ENCODE peak calls at places on chromosomes 12 and 14, in nine cellular contexts. One of them, this sample, is unnamed.

GRCh38 chr12:67893003-67893402 is 96.2 kb upstream of the IFNG-AS1 start:
- DNase-seq in Peyer's patch: no peak
- DNase-seq in GM23338: no peak
- DNase-seq in cardiac muscle cell: no peak
- DNase-seq in astrocyte: no peak
- DNase-seq in CD8-positive, alpha-beta memory T cell: no peak
- DNase-seq in adipocyte: peak
- DNase-seq in bronchial epithelial cell: no peak
- DNase-seq in aorta: no peak
- DNase-seq in this sample: no peak

GRCh38 chr12:87413784-87414183 is 615.4 kb downstream of the C12orf50 start:
- DNase-seq in Peyer's patch: no peak
- DNase-seq in GM23338: no peak
- DNase-seq in cardiac muscle cell: peak
- DNase-seq in astrocyte: peak
- DNase-seq in CD8-positive, alpha-beta memory T cell: no peak
- DNase-seq in adipocyte: peak
- DNase-seq in bronchial epithelial cell: no peak
- DNase-seq in aorta: no peak
- DNase-seq in this sample: peak

GRCh38 chr12:50862316-50862715 is 19.6 kb downstream of the TMPRSS12 start:
- DNase-seq in Peyer's patch: no peak
- DNase-seq in GM23338: no peak
- DNase-seq in cardiac muscle cell: no peak
- DNase-seq in astrocyte: peak
- DNase-seq in CD8-positive, alpha-beta memory T cell: no peak
- DNase-seq in adipocyte: peak
- DNase-seq in bronchial epithelial cell: peak
- DNase-seq in aorta: no peak
- DNase-seq in this sample: peak

GRCh38 chr12:119938049-119938667 is 50.9 kb upstream of the BICDL1 start:
- DNase-seq in Peyer's patch: peak
- DNase-seq in GM23338: peak
- DNase-seq in cardiac muscle cell: peak
- DNase-seq in astrocyte: peak
- DNase-seq in CD8-positive, alpha-beta memory T cell: peak
- DNase-seq in adipocyte: peak
- DNase-seq in bronchial epithelial cell: peak
- DNase-seq in aorta: peak
- DNase-seq in this sample: peak

GRCh38 chr12:131121705-131122405 is 168.1 kb downstream of the ADGRD1 start:
- DNase-seq in Peyer's patch: no peak
- DNase-seq in GM23338: no peak
- DNase-seq in cardiac muscle cell: no peak
- DNase-seq in astrocyte: no peak
- DNase-seq in CD8-positive, alpha-beta memory T cell: no peak
- DNase-seq in adipocyte: no peak
- DNase-seq in bronchial epithelial cell: no peak
- DNase-seq in aorta: no peak
- DNase-seq in this sample: no peak

GRCh38 chr14:51644215-51644969 is 7.3 kb upstream of the FRMD6 start:
- DNase-seq in Peyer's patch: no peak
- DNase-seq in GM23338: no peak
- DNase-seq in cardiac muscle cell: no peak
- DNase-seq in astrocyte: peak
- DNase-seq in CD8-positive, alpha-beta memory T cell: no peak
- DNase-seq in adipocyte: no peak
- DNase-seq in bronchial epithelial cell: no peak
- DNase-seq in aorta: no peak
- DNase-seq in this sample: no peak

GRCh38 chr12:50403001-50403440 is 2.3 kb downstream of the LARP4 start:
- DNase-seq in Peyer's patch: no peak
- DNase-seq in GM23338: no peak
- DNase-seq in cardiac muscle cell: no peak
- DNase-seq in astrocyte: no peak
- DNase-seq in CD8-positive, alpha-beta memory T cell: no peak
- DNase-seq in adipocyte: no peak
- DNase-seq in bronchial epithelial cell: no peak
- DNase-seq in aorta: no peak
- DNase-seq in this sample: no peak

GRCh38 chr12:65948320-65949008 is 124.2 kb downstream of the HMGA2 start:
- DNase-seq in Peyer's patch: no peak
- DNase-seq in GM23338: no peak
- DNase-seq in cardiac muscle cell: no peak
- DNase-seq in astrocyte: peak
- DNase-seq in CD8-positive, alpha-beta memory T cell: no peak
- DNase-seq in adipocyte: peak
- DNase-seq in bronchial epithelial cell: peak
- DNase-seq in aorta: peak
- DNase-seq in this sample: peak

GRCh38 chr12:101455685-101456084 is 19.5 kb upstream of the SPIC start:
- DNase-seq in Peyer's patch: no peak
- DNase-seq in GM23338: no peak
- DNase-seq in cardiac muscle cell: no peak
- DNase-seq in astrocyte: no peak
- DNase-seq in CD8-positive, alpha-beta memory T cell: no peak
- DNase-seq in adipocyte: no peak
- DNase-seq in bronchial epithelial cell: no peak
- DNase-seq in aorta: no peak
- DNase-seq in this sample: no peak

GRCh38 chr14:106044515-106044914 is 518.1 kb downstream of the TMEM121 start:
- DNase-seq in Peyer's patch: no peak
- DNase-seq in GM23338: no peak
- DNase-seq in cardiac muscle cell: no peak
- DNase-seq in astrocyte: no peak
- DNase-seq in CD8-positive, alpha-beta memory T cell: no peak
- DNase-seq in adipocyte: no peak
- DNase-seq in bronchial epithelial cell: no peak
- DNase-seq in aorta: no peak
- DNase-seq in this sample: no peak

GRCh38 chr14:72443991-72444431 is 449.9 kb downstream of the DPF3 start:
- DNase-seq in Peyer's patch: no peak
- DNase-seq in GM23338: no peak
- DNase-seq in cardiac muscle cell: no peak
- DNase-seq in astrocyte: no peak
- DNase-seq in CD8-positive, alpha-beta memory T cell: no peak
- DNase-seq in adipocyte: no peak
- DNase-seq in bronchial epithelial cell: no peak
- DNase-seq in aorta: no peak
- DNase-seq in this sample: no peak

GRCh38 chr12:97404549-97404948 is 58.1 kb upstream of the RMST start:
- DNase-seq in Peyer's patch: no peak
- DNase-seq in GM23338: peak
- DNase-seq in cardiac muscle cell: peak
- DNase-seq in astrocyte: peak
- DNase-seq in CD8-positive, alpha-beta memory T cell: no peak
- DNase-seq in adipocyte: peak
- DNase-seq in bronchial epithelial cell: peak
- DNase-seq in aorta: no peak
- DNase-seq in this sample: peak

GRCh38 chr12:119036878-119037493 is 55.6 kb downstream of the SRRM4 start:
- DNase-seq in Peyer's patch: no peak
- DNase-seq in GM23338: peak
- DNase-seq in cardiac muscle cell: peak
- DNase-seq in astrocyte: no peak
- DNase-seq in CD8-positive, alpha-beta memory T cell: no peak
- DNase-seq in adipocyte: no peak
- DNase-seq in bronchial epithelial cell: no peak
- DNase-seq in aorta: no peak
- DNase-seq in this sample: peak

DNA sequence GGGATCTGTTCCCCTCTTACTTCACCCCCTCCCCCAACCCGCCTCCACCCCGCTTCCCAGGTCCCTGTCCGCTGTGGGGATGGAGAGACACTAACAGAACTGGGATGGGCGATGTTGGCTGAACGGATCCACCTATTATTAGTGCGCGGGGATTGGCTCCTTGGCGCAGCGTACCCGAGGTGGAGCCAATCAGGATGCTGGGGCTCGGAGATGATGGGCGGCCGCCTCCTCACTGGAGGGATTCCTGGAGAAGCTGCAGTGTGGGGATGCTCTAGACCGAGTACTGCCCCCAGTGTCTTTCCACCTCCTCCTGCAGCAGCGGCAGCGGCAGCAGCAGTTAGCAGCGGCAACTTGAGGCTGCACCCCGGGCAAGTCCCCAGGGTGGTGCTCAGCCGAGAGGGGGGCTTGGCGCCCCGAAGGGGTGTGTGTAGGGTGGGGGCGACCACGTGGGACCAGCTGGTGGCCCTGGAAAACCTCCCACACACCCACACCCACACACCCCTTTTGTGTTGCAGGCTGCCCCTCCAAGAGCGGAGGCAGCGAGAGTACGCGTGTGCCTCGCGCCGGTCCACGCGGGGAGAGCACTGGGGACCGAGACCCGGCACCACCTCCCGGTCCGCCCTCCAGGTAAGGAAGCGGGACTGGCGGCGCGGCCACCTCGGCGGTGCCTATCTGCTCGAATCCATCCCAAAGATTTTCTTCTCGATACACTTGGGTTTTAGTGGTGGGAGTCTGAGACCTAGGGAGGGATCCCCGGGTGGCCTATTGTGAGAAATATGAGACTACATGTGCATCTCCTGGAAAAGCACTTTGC is at the start of gene SYT1:
- DNase-seq in Peyer's patch: peak
- DNase-seq in GM23338: peak
- DNase-seq in cardiac muscle cell: peak
- DNase-seq in astrocyte: peak
- DNase-seq in CD8-positive, alpha-beta memory T cell: no peak
- DNase-seq in adipocyte: peak
- DNase-seq in bronchial epithelial cell: peak
- DNase-seq in aorta: no peak
- DNase-seq in this sample: peak
- H3K4me3 ChIP-seq in Peyer's patch: peak
- H3K4me3 ChIP-seq in GM23338: peak
- H3K4me3 ChIP-seq in cardiac muscle cell: peak
- H3K4me3 ChIP-seq in astrocyte: peak
- H3K4me3 ChIP-seq in CD8-positive, alpha-beta memory T cell: no peak
- H3K4me3 ChIP-seq in adipocyte: peak
- H3K4me3 ChIP-seq in bronchial epithelial cell: peak
- H3K4me3 ChIP-seq in aorta: peak
- H3K4me3 ChIP-seq in this sample: peak

GRCh38 chr12:15336772-15337553 is 14.7 kb downstream of the PTPRO start:
- DNase-seq in Peyer's patch: no peak
- DNase-seq in GM23338: no peak
- DNase-seq in cardiac muscle cell: no peak
- DNase-seq in astrocyte: peak
- DNase-seq in CD8-positive, alpha-beta memory T cell: no peak
- DNase-seq in adipocyte: peak
- DNase-seq in bronchial epithelial cell: peak
- DNase-seq in aorta: no peak
- DNase-seq in this sample: peak
- H3K4me3 ChIP-seq in Peyer's patch: no peak
- H3K4me3 ChIP-seq in GM23338: no peak
- H3K4me3 ChIP-seq in cardiac muscle cell: no peak
- H3K4me3 ChIP-seq in astrocyte: peak
- H3K4me3 ChIP-seq in CD8-positive, alpha-beta memory T cell: no peak
- H3K4me3 ChIP-seq in adipocyte: peak
- H3K4me3 ChIP-seq in bronchial epithelial cell: no peak
- H3K4me3 ChIP-seq in aorta: no peak
- H3K4me3 ChIP-seq in this sample: no peak

GRCh38 chr14:96038920-96039632 is at the start of gene C14orf132:
- DNase-seq in Peyer's patch: peak
- DNase-seq in GM23338: peak
- DNase-seq in cardiac muscle cell: peak
- DNase-seq in astrocyte: peak
- DNase-seq in CD8-positive, alpha-beta memory T cell: no peak
- DNase-seq in adipocyte: peak
- DNase-seq in bronchial epithelial cell: peak
- DNase-seq in aorta: peak
- DNase-seq in this sample: peak

GRCh38 chr14:96039633-96040311 is 610 bp downstream of the C14orf132 start:
- DNase-seq in Peyer's patch: no peak
- DNase-seq in GM23338: peak
- DNase-seq in cardiac muscle cell: peak
- DNase-seq in astrocyte: peak
- DNase-seq in CD8-positive, alpha-beta memory T cell: no peak
- DNase-seq in adipocyte: peak
- DNase-seq in bronchial epithelial cell: no peak
- DNase-seq in aorta: peak
- DNase-seq in this sample: peak

GRCh38 chr14:96040836-96041371 is 1.7 kb downstream of the C14orf132 start:
- DNase-seq in Peyer's patch: no peak
- DNase-seq in GM23338: no peak
- DNase-seq in cardiac muscle cell: no peak
- DNase-seq in astrocyte: peak
- DNase-seq in CD8-positive, alpha-beta memory T cell: no peak
- DNase-seq in adipocyte: peak
- DNase-seq in bronchial epithelial cell: no peak
- DNase-seq in aorta: no peak
- DNase-seq in this sample: peak

GRCh38 chr14:96038558-96038919 is 623 bp upstream of the C14orf132 start:
- DNase-seq in Peyer's patch: no peak
- DNase-seq in GM23338: peak
- DNase-seq in cardiac muscle cell: no peak
- DNase-seq in astrocyte: no peak
- DNase-seq in CD8-positive, alpha-beta memory T cell: no peak
- DNase-seq in adipocyte: no peak
- DNase-seq in bronchial epithelial cell: peak
- DNase-seq in aorta: no peak
- DNase-seq in this sample: no peak

DNA sequence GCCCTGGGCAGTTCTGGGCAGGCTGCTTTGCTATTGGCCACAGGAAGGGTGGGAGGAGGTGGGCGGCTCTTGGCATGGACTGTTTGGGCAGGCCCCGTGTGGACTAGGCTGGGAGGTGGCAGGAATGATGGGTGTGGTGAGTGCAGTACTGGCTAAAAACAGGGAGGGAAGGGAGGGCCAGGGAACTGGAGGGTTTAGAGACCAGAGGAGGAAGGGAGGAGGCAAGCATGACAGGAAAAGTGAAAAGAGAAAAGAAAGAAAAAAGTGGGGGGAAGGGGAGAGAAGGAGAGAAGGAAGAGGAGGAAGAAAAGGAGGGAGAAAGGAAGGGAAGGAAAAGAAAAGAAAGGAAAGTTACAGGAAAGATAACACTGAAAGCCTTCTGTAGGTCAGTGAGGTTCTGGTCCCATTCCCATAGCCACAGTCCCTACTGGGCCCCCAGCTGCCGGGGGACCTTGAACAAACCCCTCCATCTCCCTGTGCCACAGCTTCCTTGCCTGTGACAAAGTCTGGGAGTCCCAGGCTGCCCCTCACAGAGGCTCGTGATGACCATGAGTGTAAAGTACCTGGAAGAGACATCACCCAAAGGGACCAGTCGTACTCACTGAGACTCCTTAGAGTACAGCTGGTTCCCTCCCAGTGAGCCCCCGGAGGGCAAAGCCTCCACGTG is 1.1 kb upstream of the C14orf132 start:
- DNase-seq in Peyer's patch: no peak
- DNase-seq in GM23338: peak
- DNase-seq in cardiac muscle cell: no peak
- DNase-seq in astrocyte: no peak
- DNase-seq in CD8-positive, alpha-beta memory T cell: no peak
- DNase-seq in adipocyte: peak
- DNase-seq in bronchial epithelial cell: peak
- DNase-seq in aorta: peak
- DNase-seq in this sample: peak
- H3K4me3 ChIP-seq in Peyer's patch: no peak
- H3K4me3 ChIP-seq in GM23338: peak
- H3K4me3 ChIP-seq in cardiac muscle cell: no peak
- H3K4me3 ChIP-seq in astrocyte: peak
- H3K4me3 ChIP-seq in CD8-positive, alpha-beta memory T cell: no peak
- H3K4me3 ChIP-seq in adipocyte: no peak
- H3K4me3 ChIP-seq in bronchial epithelial cell: no peak
- H3K4me3 ChIP-seq in aorta: no peak
- H3K4me3 ChIP-seq in this sample: no peak

GRCh38 chr14:34060747-34061050 is 109.8 kb upstream of the EGLN3 start:
- DNase-seq in Peyer's patch: no peak
- DNase-seq in GM23338: no peak
- DNase-seq in cardiac muscle cell: peak
- DNase-seq in astrocyte: no peak
- DNase-seq in CD8-positive, alpha-beta memory T cell: no peak
- DNase-seq in adipocyte: no peak
- DNase-seq in bronchial epithelial cell: no peak
- DNase-seq in aorta: no peak
- DNase-seq in this sample: no peak
- H3K4me3 ChIP-seq in Peyer's patch: peak
- H3K4me3 ChIP-seq in GM23338: peak
- H3K4me3 ChIP-seq in cardiac muscle cell: peak
- H3K4me3 ChIP-seq in astrocyte: peak
- H3K4me3 ChIP-seq in CD8-positive, alpha-beta memory T cell: peak
- H3K4me3 ChIP-seq in adipocyte: peak
- H3K4me3 ChIP-seq in bronchial epithelial cell: no peak
- H3K4me3 ChIP-seq in aorta: peak
- H3K4me3 ChIP-seq in this sample: peak

This sample was measured in fibroblast of villous mesenchyme.